ENCODE peak calls at places on chromosomes 11 and 22, in five cellular contexts. Y, R, U, Z and J are unnamed samples.

GRCh38 chr11:2327032-2327431 is 25.2 kb downstream of the TSPAN32 start:
- DNase-seq in Y (no peak), R (no peak), U (no peak), Z (no peak), J (no peak)

GRCh38 chr11:36774603-36775002 is 176.6 kb upstream of the RAG2 start:
- DNase-seq in Y (no peak), R (no peak), U (no peak), Z (no peak), J (no peak)

GRCh38 chr22:26937213-26937612 is 279.8 kb downstream of the MIAT start:
- DNase-seq in Y (no peak), R (no peak), U (no peak), Z (no peak), J (no peak)

GRCh38 chr11:9144828-9145227 is 53.4 kb upstream of the SCUBE2 start:
- DNase-seq in Y (no peak), R (no peak), U (no peak), Z (no peak), J (no peak)

GRCh38 chr11:71199226-71199815 is 53.1 kb downstream of the SHANK2 start:
- DNase-seq in Y (no peak), R (no peak), U (no peak), Z (no peak), J (no peak)

GRCh38 chr22:49925525-49926128 is 7.2 kb downstream of the CRELD2 start:
- DNase-seq in Y (no peak), R (no peak), U (no peak), Z (peak; percentile 76), J (no peak)

GRCh38 chr22:47333625-47334024 is 571.2 kb downstream of the TBC1D22A start:
- DNase-seq in Y (no peak), R (no peak), U (no peak), Z (no peak), J (no peak)

GRCh38 chr11:75513250-75513649 is 12.5 kb downstream of the GDPD5 start:
- DNase-seq in Y (no peak), R (no peak), U (no peak), Z (no peak), J (no peak)

GRCh38 chr11:47992959-47993820 is 12.8 kb downstream of the PTPRJ start:
- DNase-seq in Y (no peak), R (no peak), U (no peak), Z (no peak), J (no peak)

GRCh38 chr11:78168539-78169477 is 19.6 kb downstream of the KCTD21 start:
- DNase-seq in Y (peak; percentile 35), R (no peak), U (peak; percentile 80), Z (no peak), J (peak; percentile 97)

GRCh38 chr11:46348566-46348981 is 1.3 kb downstream of the DGKZ start:
- DNase-seq in Y (no peak), R (no peak), U (no peak), Z (no peak), J (no peak)
- H3K4me1 ChIP-seq in Y (peaks cover 70% of the 10 kb centered on the region), R (peaks cover 11% of the 10 kb centered on the region), U (peaks cover 30% of the 10 kb centered on the region), Z (peaks cover 79% of the 10 kb centered on the region), J (peaks cover 23% of the 10 kb centered on the region)

DNA sequence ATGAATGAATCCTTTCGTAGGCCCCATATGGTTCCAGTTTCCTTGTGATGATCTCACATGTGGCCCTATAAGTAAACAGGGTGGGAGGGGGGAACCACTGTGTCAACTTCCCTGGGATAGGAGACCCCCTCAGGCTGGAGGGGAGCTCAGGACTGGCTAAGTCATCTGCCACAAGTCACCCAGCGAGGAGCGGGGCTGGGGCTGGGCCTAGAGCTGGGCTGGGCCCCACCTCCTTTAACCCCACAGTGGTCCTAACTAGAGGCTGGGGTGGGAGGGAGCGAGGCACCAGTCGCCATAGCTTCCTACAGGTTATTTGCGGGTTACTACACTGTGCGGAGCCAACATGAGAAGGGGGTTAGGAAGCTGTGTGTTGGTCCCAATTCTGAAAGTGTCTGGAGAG is 4.3 kb downstream of the FBLN1 start:
- DNase-seq in Y (no peak), R (no peak), U (no peak), Z (no peak), J (peak; percentile 64)
- H3K4me1 ChIP-seq in Y (peaks cover 21% of the 10 kb centered on the region), R (peaks cover 7% of the 10 kb centered on the region), U (peaks cover 8% of the 10 kb centered on the region), Z (no peaks in the 10 kb centered on the region), J (peaks cover 2% of the 10 kb centered on the region)

GRCh38 chr22:29917052-29917902 is 34.3 kb downstream of the MTMR3 start:
- DNase-seq in Y (no peak), R (no peak), U (peak; percentile 42), Z (no peak), J (no peak)
- H3K4me1 ChIP-seq in Y (peaks cover 35% of the 10 kb centered on the region), R (peaks cover 3% of the 10 kb centered on the region), U (peaks cover 18% of the 10 kb centered on the region), Z (peaks cover 9% of the 10 kb centered on the region), J (peaks cover 4% of the 10 kb centered on the region)

DNA sequence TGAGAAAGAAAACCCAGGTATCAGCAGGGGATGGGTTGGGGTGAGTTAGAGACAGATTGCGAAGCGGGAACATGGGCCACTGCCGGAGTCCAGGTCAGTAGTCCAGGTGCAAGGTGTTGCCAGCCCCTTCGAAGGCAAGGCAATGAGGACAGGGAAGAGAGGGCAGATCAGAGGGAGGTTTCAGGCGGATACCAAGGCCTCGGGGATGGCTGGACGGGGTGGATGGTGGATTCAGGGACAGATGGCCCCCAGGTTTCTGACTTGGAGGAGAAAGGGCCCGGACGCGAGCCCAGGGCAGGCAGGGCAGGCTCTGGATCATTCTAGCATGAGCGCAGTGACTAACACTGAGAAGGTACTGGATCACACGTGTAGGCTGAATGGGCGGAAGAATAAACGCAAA is 25.4 kb upstream of the IGSF9B start:
- DNase-seq in Y (no peak), R (no peak), U (no peak), Z (no peak), J (no peak)
- H3K4me1 ChIP-seq in Y (no peaks in the 10 kb centered on the region), R (no peaks in the 10 kb centered on the region), U (no peaks in the 10 kb centered on the region), Z (no peaks in the 10 kb centered on the region), J (peaks cover 3% of the 10 kb centered on the region)

GRCh38 chr11:34636127-34636526 is 15.2 kb downstream of the EHF start:
- DNase-seq in Y (no peak), R (no peak), U (no peak), Z (no peak), J (no peak)

GRCh38 chr11:34640050-34640971 is 19.4 kb downstream of the EHF start:
- DNase-seq in Y (peak; percentile 87), R (peak; percentile 91), U (no peak), Z (no peak), J (no peak)

GRCh38 chr11:34639545-34639944 is 18.7 kb downstream of the EHF start:
- DNase-seq in Y (no peak), R (no peak), U (no peak), Z (no peak), J (no peak)

GRCh38 chr11:34638897-34639296 is 18.0 kb downstream of the EHF start:
- DNase-seq in Y (no peak), R (no peak), U (no peak), Z (no peak), J (no peak)

GRCh38 chr11:34637303-34637702 is 16.4 kb downstream of the EHF start:
- DNase-seq in Y (peak; percentile 60), R (no peak), U (no peak), Z (no peak), J (no peak)
- H3K4me1 ChIP-seq in Y (peaks cover 62% of the 10 kb centered on the region), R (peaks cover 54% of the 10 kb centered on the region), U (no peaks in the 10 kb centered on the region), Z (peaks cover 11% of the 10 kb centered on the region), J (no peaks in the 10 kb centered on the region)

GRCh38 chr11:58577441-58578135 is 1.3 kb upstream of the ZFP91 start:
- DNase-seq in Y (peak; percentile 50), R (no peak), U (no peak), Z (no peak), J (peak; percentile 49)
- H3K4me1 ChIP-seq in Y (peaks cover 46% of the 10 kb centered on the region), R (no peaks in the 10 kb centered on the region), U (peaks cover 9% of the 10 kb centered on the region), Z (peaks cover 41% of the 10 kb centered on the region), J (peaks cover 2% of the 10 kb centered on the region)

GRCh38 chr11:45848654-45849081 is 1.4 kb downstream of the CRY2 start:
- DNase-seq in Y (peak; percentile 60), R (peak; percentile 51), U (no peak), Z (no peak), J (no peak)
- H3K4me1 ChIP-seq in Y (peaks cover 65% of the 10 kb centered on the region), R (peaks cover 15% of the 10 kb centered on the region), U (peaks cover 18% of the 10 kb centered on the region), Z (peaks cover 16% of the 10 kb centered on the region), J (peaks cover 13% of the 10 kb centered on the region)